ENCODE peak calls at places on chromosome 14, in nine cellular contexts. C is BJ; P is EH; Y is adrenal gland; D is mesothelial cell of epicardium; Q is activated CD4-positive, CD25-positive, alpha-beta regulatory T cell treated with anti-CD3 and anti-CD28 coated beads, Interleukin-2, amount 50 U/mL, for 72 hours; R is dorsolateral prefrontal cortex; O is fibroblast of the aortic adventitia; E is activated T-cell treated with anti-CD3 and anti-CD28 coated beads for 1 hour. L is an unnamed sample.

GRCh38 chr14:22737052-22737451 is 29.4 kb upstream of the OXA1L start:
- DNase-seq in E (no peak), R (no peak), Y (no peak), C (no peak), P (no peak), O (no peak), Q (no peak), D (no peak), L (no peak)

GRCh38 chr14:97262336-97262735 is 465.2 kb downstream of the VRK1 start:
- DNase-seq in E (no peak), C (no peak), R (no peak), P (no peak), O (no peak), D (no peak), Y (no peak), Q (no peak), L (no peak)

GRCh38 chr14:100653409-100653808 is 66.2 kb upstream of the BEGAIN start:
- DNase-seq in C (no peak), Y (no peak), E (no peak), R (no peak), D (no peak), P (no peak), Q (no peak), O (no peak), L (no peak)

GRCh38 chr14:73491977-73492552 is 1.3 kb downstream of the RIOX1 start:
- DNase-seq in O (no peak), Y (no peak), P (no peak), R (no peak), E (no peak), Q (no peak), D (no peak), C (no peak), L (no peak)

GRCh38 chr14:105068818-105069217 is 3.6 kb upstream of the GPR132 start:
- DNase-seq in R (no peak), O (no peak), E (no peak), Q (no peak), C (no peak), P (no peak), Y (no peak), D (no peak), L (no peak)

GRCh38 chr14:95828649-95829265 is 47.9 kb upstream of the TUNAR start:
- DNase-seq in E (no peak), Q (no peak), P (no peak), O (no peak), R (no peak), D (no peak), Y (no peak), C (no peak), L (no peak)

GRCh38 chr14:81303258-81303935 is 82.6 kb upstream of the GTF2A1 start:
- DNase-seq in C (no peak), P (no peak), Q (peak), R (no peak), Y (peak), O (no peak), D (no peak), E (no peak), L (peak)

GRCh38 chr14:61132336-61132735 is 148.8 kb downstream of the TMEM30B start:
- DNase-seq in E (no peak), P (peak), C (no peak), D (no peak), O (peak), R (no peak), Y (no peak), Q (no peak), L (no peak)

GRCh38 chr14:47044841-47045240 is 393.3 kb upstream of the RPL10L start:
- DNase-seq in O (no peak), Q (no peak), P (no peak), E (no peak), Y (peak), D (no peak), C (no peak), R (no peak), L (peak)

GRCh38 chr14:92144708-92145107 is 22.9 kb downstream of the CPSF2 start:
- DNase-seq in C (no peak), R (no peak), O (peak), D (no peak), Q (no peak), E (no peak), P (peak), Y (no peak), L (no peak)

GRCh38 chr14:22472935-22473854 is 115.8 kb downstream of the DAD1 start:
- DNase-seq in E (no peak), Y (peak), Q (no peak), P (peak), R (no peak), C (no peak), O (peak), D (no peak), L (peak)

GRCh38 chr14:64918216-64918615 is 4.0 kb downstream of the CHURC1 start:
- DNase-seq in D (no peak), Q (no peak), R (no peak), O (peak), C (no peak), P (peak), Y (no peak), E (no peak), L (no peak)

GRCh38 chr14:102731101-102731870 is 46.0 kb upstream of the TRAF3 start:
- DNase-seq in E (no peak), P (no peak), R (no peak), O (no peak), Y (no peak), D (no peak), C (no peak), Q (no peak), L (no peak)

GRCh38 chr14:77086017-77086727 is 11.9 kb upstream of the CIPC start:
- DNase-seq in D (no peak), Y (no peak), O (no peak), P (peak), E (no peak), C (no peak), Q (no peak), R (no peak), L (no peak)

GRCh38 chr14:105292810-105293711 is 7.7 kb downstream of the BRF1 start:
- DNase-seq in R (no peak), O (no peak), P (no peak), C (no peak), Y (no peak), D (no peak), Q (no peak), E (no peak), L (no peak)

GRCh38 chr14:68216072-68216471 is 396.5 kb downstream of the RAD51B start:
- DNase-seq in D (no peak), Y (no peak), O (no peak), P (no peak), E (no peak), C (no peak), R (no peak), Q (no peak), L (no peak)

GRCh38 chr14:69615471-69616407 is 4.3 kb downstream of the SUSD6 start:
- DNase-seq in R (no peak), E (peak), Q (no peak), C (peak), O (peak), Y (peak), P (peak), D (no peak), L (peak)

GRCh38 chr14:105026789-105027563 is 6.1 kb upstream of the CDCA4 start:
- DNase-seq in Q (no peak), D (no peak), O (peak), P (peak), R (no peak), Y (no peak), E (no peak), C (no peak), L (no peak)

GRCh38 chr14:94016446-94016976 is 9.6 kb upstream of the OTUB2 start:
- DNase-seq in Q (no peak), P (no peak), O (no peak), C (no peak), D (no peak), Y (no peak), E (no peak), R (no peak), L (no peak)

GRCh38 chr14:27387458-27387857 is 789.6 kb upstream of the NOVA1 start:
- DNase-seq in D (no peak), E (no peak), R (no peak), Q (no peak), O (no peak), P (no peak), C (no peak), Y (no peak), L (no peak)

L was measured in COR-L47.